ENCODE peak calls at places on chromosomes 7 and 10, in six cellular contexts. One of them, this sample, is unnamed.

GRCh38 chr10:69459893-69460575 is 8.8 kb downstream of the TSPAN15 start:
- DNase-seq in mesenchymal stem cell: no peak
- DNase-seq in H9: no peak
- DNase-seq in neuronal stem cell: no peak
- DNase-seq in trophoblast cell: peak
- DNase-seq in H1: no peak
- DNase-seq in this sample: no peak

GRCh38 chr7:111324228-111324627 is 233.3 kb downstream of the LRRN3 start:
- DNase-seq in mesenchymal stem cell: no peak
- DNase-seq in H9: no peak
- DNase-seq in neuronal stem cell: no peak
- DNase-seq in trophoblast cell: no peak
- DNase-seq in H1: no peak
- DNase-seq in this sample: no peak

GRCh38 chr10:132224343-132225072 is 37.8 kb downstream of the DPYSL4 start:
- DNase-seq in mesenchymal stem cell: no peak
- DNase-seq in H9: no peak
- DNase-seq in neuronal stem cell: no peak
- DNase-seq in trophoblast cell: no peak
- DNase-seq in H1: no peak
- DNase-seq in this sample: peak

GRCh38 chr7:137609500-137609899 is 237.3 kb downstream of the DGKI start:
- DNase-seq in mesenchymal stem cell: no peak
- DNase-seq in H9: no peak
- DNase-seq in neuronal stem cell: no peak
- DNase-seq in trophoblast cell: peak
- DNase-seq in H1: no peak
- DNase-seq in this sample: no peak

GRCh38 chr10:97463363-97464132 is 17.6 kb downstream of the ZDHHC16 start:
- DNase-seq in mesenchymal stem cell: peak
- DNase-seq in H9: peak
- DNase-seq in neuronal stem cell: peak
- DNase-seq in trophoblast cell: peak
- DNase-seq in H1: no peak
- DNase-seq in this sample: peak

GRCh38 chr10:124249196-124249595 is 155.8 kb upstream of the CHST15 start:
- DNase-seq in mesenchymal stem cell: no peak
- DNase-seq in H9: no peak
- DNase-seq in neuronal stem cell: no peak
- DNase-seq in trophoblast cell: no peak
- DNase-seq in H1: no peak
- DNase-seq in this sample: no peak

GRCh38 chr7:157278167-157278790 is 58.5 kb upstream of the DNAJB6 start:
- DNase-seq in mesenchymal stem cell: no peak
- DNase-seq in H9: no peak
- DNase-seq in neuronal stem cell: no peak
- DNase-seq in trophoblast cell: no peak
- DNase-seq in H1: no peak
- DNase-seq in this sample: no peak

GRCh38 chr10:50417906-50418697 is 166.8 kb upstream of the ASAH2 start:
- DNase-seq in mesenchymal stem cell: peak
- DNase-seq in H9: peak
- DNase-seq in neuronal stem cell: peak
- DNase-seq in trophoblast cell: peak
- DNase-seq in H1: peak
- DNase-seq in this sample: peak

GRCh38 chr7:66933469-66933868 is 12.4 kb downstream of the TMEM248 start:
- DNase-seq in mesenchymal stem cell: no peak
- DNase-seq in H9: no peak
- DNase-seq in neuronal stem cell: no peak
- DNase-seq in trophoblast cell: no peak
- DNase-seq in H1: no peak
- DNase-seq in this sample: no peak

GRCh38 chr10:111077715-111078504 is 1.1 kb downstream of the ADRA2A start:
- DNase-seq in mesenchymal stem cell: no peak
- DNase-seq in H9: peak
- DNase-seq in neuronal stem cell: no peak
- DNase-seq in trophoblast cell: no peak
- DNase-seq in H1: no peak
- DNase-seq in this sample: no peak

GRCh38 chr10:129193148-129193547 is 273.9 kb upstream of the MGMT start:
- DNase-seq in mesenchymal stem cell: no peak
- DNase-seq in H9: no peak
- DNase-seq in neuronal stem cell: no peak
- DNase-seq in trophoblast cell: peak
- DNase-seq in H1: peak
- DNase-seq in this sample: no peak

GRCh38 chr7:131546126-131546525 is 10.3 kb downstream of the PODXL start:
- DNase-seq in mesenchymal stem cell: no peak
- DNase-seq in H9: no peak
- DNase-seq in neuronal stem cell: no peak
- DNase-seq in trophoblast cell: peak
- DNase-seq in H1: no peak
- DNase-seq in this sample: no peak

GRCh38 chr10:3068201-3068967 is 1.0 kb downstream of the PFKP start:
- DNase-seq in mesenchymal stem cell: peak
- DNase-seq in H9: no peak
- DNase-seq in neuronal stem cell: no peak
- DNase-seq in trophoblast cell: peak
- DNase-seq in H1: no peak
- DNase-seq in this sample: peak

GRCh38 chr7:111788426-111788825 is 226.1 kb upstream of the IMMP2L start:
- DNase-seq in mesenchymal stem cell: peak
- DNase-seq in H9: no peak
- DNase-seq in neuronal stem cell: peak
- DNase-seq in trophoblast cell: no peak
- DNase-seq in H1: no peak
- DNase-seq in this sample: peak

GRCh38 chr10:660980-661890 is 28.2 kb downstream of the DIP2C start:
- DNase-seq in mesenchymal stem cell: peak
- DNase-seq in H9: no peak
- DNase-seq in neuronal stem cell: no peak
- DNase-seq in trophoblast cell: no peak
- DNase-seq in H1: no peak
- DNase-seq in this sample: no peak

GRCh38 chr10:78634389-78634815 is 434.4 kb upstream of the ZMIZ1 start:
- DNase-seq in mesenchymal stem cell: peak
- DNase-seq in H9: peak
- DNase-seq in neuronal stem cell: no peak
- DNase-seq in trophoblast cell: peak
- DNase-seq in H1: peak
- DNase-seq in this sample: peak

DNA sequence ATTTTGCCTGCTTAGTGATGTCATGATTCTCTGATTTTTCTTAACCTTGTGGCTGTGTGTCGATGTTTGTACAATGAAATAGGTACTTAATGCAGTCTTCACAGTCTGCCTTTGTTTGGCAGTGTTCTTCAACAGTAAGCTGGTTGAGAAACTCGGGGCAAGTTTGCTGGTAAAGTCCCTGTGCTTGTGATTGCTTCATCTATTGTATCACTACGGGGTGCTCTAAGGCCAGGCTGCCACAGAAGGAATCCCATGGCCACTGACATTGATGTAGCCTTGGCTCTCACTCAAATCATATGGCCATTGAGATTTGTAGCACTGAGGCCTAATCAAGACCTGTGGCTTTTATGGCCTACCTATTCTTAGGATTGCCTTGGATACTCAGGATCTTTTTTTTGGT is 33.5 kb upstream of the PRSS37 start:
- DNase-seq in mesenchymal stem cell: no peak
- DNase-seq in H9: no peak
- DNase-seq in neuronal stem cell: no peak
- DNase-seq in trophoblast cell: no peak
- DNase-seq in H1: no peak
- DNase-seq in this sample: no peak
- H3K14ac ChIP-seq in mesenchymal stem cell: no peak
- H3K14ac ChIP-seq in H9: no peak
- H3K14ac ChIP-seq in neuronal stem cell: no peak
- H3K14ac ChIP-seq in trophoblast cell: no peak
- H3K14ac ChIP-seq in H1: no peak
- H3K14ac ChIP-seq in this sample: no peak

GRCh38 chr10:14821635-14822375 is 16.0 kb downstream of the CDNF start:
- DNase-seq in mesenchymal stem cell: no peak
- DNase-seq in H9: no peak
- DNase-seq in neuronal stem cell: no peak
- DNase-seq in trophoblast cell: no peak
- DNase-seq in H1: no peak
- DNase-seq in this sample: no peak
- H3K14ac ChIP-seq in mesenchymal stem cell: no peak
- H3K14ac ChIP-seq in H9: no peak
- H3K14ac ChIP-seq in neuronal stem cell: no peak
- H3K14ac ChIP-seq in trophoblast cell: no peak
- H3K14ac ChIP-seq in H1: no peak
- H3K14ac ChIP-seq in this sample: no peak

DNA sequence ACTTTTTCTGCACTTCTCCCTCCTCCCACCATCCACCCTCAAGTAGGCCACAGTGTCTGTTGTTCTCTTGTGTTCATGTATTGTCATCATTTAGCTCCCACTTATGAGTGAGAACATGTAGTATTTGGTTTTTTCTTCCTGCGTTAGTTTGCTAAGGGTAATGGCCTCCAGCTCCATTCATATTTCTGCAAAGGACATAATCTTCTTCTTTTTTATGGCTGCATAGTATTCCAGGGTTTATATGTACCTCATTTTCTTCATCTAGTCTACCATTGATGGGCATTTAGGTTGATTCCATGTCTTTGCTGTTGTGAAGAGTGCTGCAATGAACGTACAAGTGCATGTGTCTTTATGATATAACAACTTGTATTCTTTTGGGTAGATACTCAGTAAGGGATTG is 230.4 kb downstream of the ARL4A start:
- DNase-seq in mesenchymal stem cell: no peak
- DNase-seq in H9: no peak
- DNase-seq in neuronal stem cell: no peak
- DNase-seq in trophoblast cell: no peak
- DNase-seq in H1: no peak
- DNase-seq in this sample: no peak
- H3K14ac ChIP-seq in mesenchymal stem cell: no peak
- H3K14ac ChIP-seq in H9: no peak
- H3K14ac ChIP-seq in neuronal stem cell: no peak
- H3K14ac ChIP-seq in trophoblast cell: no peak
- H3K14ac ChIP-seq in H1: no peak
- H3K14ac ChIP-seq in this sample: no peak

GRCh38 chr7:50838675-50839377 is 56.1 kb upstream of the GRB10 start:
- DNase-seq in mesenchymal stem cell: no peak
- DNase-seq in H9: no peak
- DNase-seq in neuronal stem cell: no peak
- DNase-seq in trophoblast cell: no peak
- DNase-seq in H1: no peak
- DNase-seq in this sample: peak
- H3K14ac ChIP-seq in mesenchymal stem cell: no peak
- H3K14ac ChIP-seq in H9: no peak
- H3K14ac ChIP-seq in neuronal stem cell: no peak
- H3K14ac ChIP-seq in trophoblast cell: no peak
- H3K14ac ChIP-seq in H1: no peak
- H3K14ac ChIP-seq in this sample: peak

DNA sequence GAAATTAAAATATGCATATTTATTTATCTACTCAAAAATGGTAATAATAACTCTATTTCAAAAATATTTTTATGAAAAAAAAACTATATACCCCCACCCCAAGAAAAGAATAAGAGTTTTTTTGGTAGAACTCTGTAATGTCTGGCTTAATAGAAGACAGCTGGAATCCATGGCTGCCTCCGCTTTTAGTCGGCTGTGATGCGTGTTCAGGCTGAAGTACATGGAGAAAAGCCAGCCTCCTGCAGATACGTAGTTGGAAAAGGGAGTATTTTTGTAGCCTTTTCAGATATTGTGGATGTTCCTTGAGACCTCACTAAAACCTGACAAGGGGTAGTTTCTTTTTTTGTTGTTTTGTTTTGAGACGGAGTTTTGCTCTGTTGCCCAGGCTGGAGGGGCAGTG is 10.0 kb downstream of the FOXK1 start:
- DNase-seq in mesenchymal stem cell: no peak
- DNase-seq in H9: no peak
- DNase-seq in neuronal stem cell: no peak
- DNase-seq in trophoblast cell: no peak
- DNase-seq in H1: no peak
- DNase-seq in this sample: no peak
- H3K14ac ChIP-seq in mesenchymal stem cell: no peak
- H3K14ac ChIP-seq in H9: no peak
- H3K14ac ChIP-seq in neuronal stem cell: no peak
- H3K14ac ChIP-seq in trophoblast cell: no peak
- H3K14ac ChIP-seq in H1: no peak
- H3K14ac ChIP-seq in this sample: no peak

GRCh38 chr7:24932389-24932788 is 47.6 kb downstream of the OSBPL3 start:
- DNase-seq in mesenchymal stem cell: no peak
- DNase-seq in H9: no peak
- DNase-seq in neuronal stem cell: no peak
- DNase-seq in trophoblast cell: no peak
- DNase-seq in H1: no peak
- DNase-seq in this sample: no peak

GRCh38 chr7:24932815-24933214 is 47.2 kb downstream of the OSBPL3 start:
- DNase-seq in mesenchymal stem cell: no peak
- DNase-seq in H9: no peak
- DNase-seq in neuronal stem cell: no peak
- DNase-seq in trophoblast cell: no peak
- DNase-seq in H1: no peak
- DNase-seq in this sample: no peak

GRCh38 chr7:24931787-24932186 is 48.2 kb downstream of the OSBPL3 start:
- DNase-seq in mesenchymal stem cell: no peak
- DNase-seq in H9: no peak
- DNase-seq in neuronal stem cell: no peak
- DNase-seq in trophoblast cell: no peak
- DNase-seq in H1: no peak
- DNase-seq in this sample: no peak

GRCh38 chr7:24930856-24931255 is 49.1 kb downstream of the OSBPL3 start:
- DNase-seq in mesenchymal stem cell: no peak
- DNase-seq in H9: no peak
- DNase-seq in neuronal stem cell: no peak
- DNase-seq in trophoblast cell: no peak
- DNase-seq in H1: no peak
- DNase-seq in this sample: no peak

DNA sequence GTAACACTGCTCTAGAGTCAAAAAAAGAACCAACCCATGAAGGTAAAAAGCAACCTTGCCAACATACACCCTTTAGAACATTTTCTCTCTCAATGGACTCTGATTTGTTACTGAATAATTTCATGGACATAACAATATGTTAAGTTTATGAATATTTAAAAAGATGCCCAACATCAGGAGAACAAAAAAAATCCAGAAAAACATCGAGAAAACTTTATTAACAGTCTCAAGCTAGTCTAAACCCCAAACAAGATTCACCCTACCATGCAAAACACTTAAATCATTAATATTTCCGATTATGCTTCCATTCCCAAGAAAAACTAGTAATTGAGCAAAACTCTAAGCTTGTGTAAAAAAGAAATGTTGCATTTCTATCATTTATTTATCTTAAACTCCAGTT is 46.7 kb downstream of the OSBPL3 start:
- DNase-seq in mesenchymal stem cell: no peak
- DNase-seq in H9: no peak
- DNase-seq in neuronal stem cell: no peak
- DNase-seq in trophoblast cell: no peak
- DNase-seq in H1: no peak
- DNase-seq in this sample: no peak
- H3K14ac ChIP-seq in mesenchymal stem cell: no peak
- H3K14ac ChIP-seq in H9: no peak
- H3K14ac ChIP-seq in neuronal stem cell: no peak
- H3K14ac ChIP-seq in trophoblast cell: no peak
- H3K14ac ChIP-seq in H1: no peak
- H3K14ac ChIP-seq in this sample: no peak

This sample was measured in IMR-90.